ENCODE peak calls at places on chromosomes 5 and 9, in nine cellular contexts. H is AG09319; U is body of pancreas; D is activated CD8-positive, alpha-beta memory T cell treated with anti-CD3 and anti-CD28 coated beads, Interleukin-2, amount 10 ng/mL, durations not matched to agents 7 days and 5 days; W is astrocyte of the hippocampus; P is NCI-H1417; J is C1 segment of cervical spinal cord; F is PC-9; M is EH. V is an unnamed sample.

GRCh38 chr9:14372437-14373318 is 58.7 kb upstream of the NFIB start:
- DNase-seq in H (no peak), U (peak; percentile 34), D (no peak), W (peak; percentile 80), P (peak; percentile 1), J (no peak), F (peak; percentile 67), M (peak; percentile 87), V (peak; percentile 67)

GRCh38 chr9:107816187-107817021 is 326.8 kb upstream of the KLF4 start:
- DNase-seq in H (no peak), U (peak; percentile 5), D (no peak), W (no peak), P (no peak), J (no peak), F (no peak), M (no peak), V (no peak)

GRCh38 chr5:96714450-96714849 is 52.3 kb downstream of the CAST start:
- DNase-seq in H (no peak), U (peak; percentile 39), D (no peak), W (no peak), P (no peak), J (no peak), F (no peak), M (no peak), V (no peak)

GRCh38 chr9:136648746-136649145 is 14.0 kb upstream of the EGFL7 start:
- DNase-seq in H (no peak), U (peak; percentile 52), D (no peak), W (no peak), P (no peak), J (no peak), F (no peak), M (peak; percentile 35), V (no peak)

GRCh38 chr5:175743676-175744210 is 85.9 kb downstream of the HRH2 start:
- DNase-seq in H (no peak), U (no peak), D (no peak), W (peak; percentile 53), P (no peak), J (no peak), F (no peak), M (peak; percentile 20), V (peak; percentile 78)

GRCh38 chr5:154058055-154059038 is 19.6 kb downstream of the MFAP3 start:
- DNase-seq in H (no peak), U (peak; percentile 35), D (no peak), W (peak; percentile 90), P (no peak), J (no peak), F (peak; percentile 87), M (peak; percentile 13), V (no peak)

GRCh38 chr9:27638716-27639115 is 65.4 kb upstream of the C9orf72 start:
- DNase-seq in H (no peak), U (no peak), D (no peak), W (no peak), P (no peak), J (no peak), F (no peak), M (no peak), V (no peak)

GRCh38 chr5:138636401-138636944 is 61.3 kb upstream of the HSPA9 start:
- DNase-seq in H (no peak), U (no peak), D (no peak), W (no peak), P (peak; percentile 71), J (no peak), F (no peak), M (no peak), V (no peak)

GRCh38 chr9:27059406-27059805 is 49.6 kb upstream of the TEK start:
- DNase-seq in H (no peak), U (no peak), D (no peak), W (no peak), P (no peak), J (no peak), F (no peak), M (no peak), V (no peak)

GRCh38 chr5:137254695-137255094 is 244.4 kb downstream of the SPOCK1 start:
- DNase-seq in H (no peak), U (peak; percentile 19), D (no peak), W (no peak), P (no peak), J (no peak), F (peak; percentile 21), M (no peak), V (no peak)

GRCh38 chr5:177403194-177403825 is 2.8 kb upstream of the PFN3 start:
- DNase-seq in H (no peak), U (no peak), D (peak; percentile 68), W (no peak), P (peak; percentile 68), J (no peak), F (peak; percentile 36), M (peak; percentile 37), V (peak; percentile 50)

GRCh38 chr9:132970306-132971062 is 8.0 kb upstream of the GFI1B start:
- DNase-seq in H (no peak), U (peak; percentile 40), D (no peak), W (no peak), P (no peak), J (no peak), F (no peak), M (no peak), V (no peak)

GRCh38 chr5:9529041-9529480 is 16.8 kb downstream of the SEMA5A start:
- DNase-seq in H (no peak), U (peak; percentile 57), D (no peak), W (no peak), P (no peak), J (no peak), F (no peak), M (no peak), V (no peak)

GRCh38 chr9:12544700-12545099 is 148.5 kb upstream of the TYRP1 start:
- DNase-seq in H (no peak), U (no peak), D (no peak), W (no peak), P (no peak), J (no peak), F (no peak), M (no peak), V (no peak)

GRCh38 chr5:146716636-146717035 is 161.9 kb downstream of the PPP2R2B start:
- DNase-seq in H (no peak), U (no peak), D (no peak), W (peak; percentile 8), P (no peak), J (no peak), F (no peak), M (no peak), V (no peak)

GRCh38 chr9:124140941-124141568 is 116.7 kb upstream of the NEK6 start:
- DNase-seq in H (no peak), U (no peak), D (no peak), W (peak; percentile 91), P (no peak), J (no peak), F (no peak), M (no peak), V (no peak)